ENCODE peak calls at places on chromosomes 1 and 21, in ten cellular contexts. G is heart right ventricle, X is kidney, Z is PC-9, I is uterus, T is tibial nerve, U is lower lobe of right lung, W is ovary, L is transverse colon, E is endodermal cell. K is an unnamed sample. For H3K4me1, the result is how much of the 10 kb centered on the place peaks cover.

GRCh38 chr1:88801575-88802208 is 89.7 kb downstream of the GTF2B start:
- DNase-seq in G (no peak), X (no peak), Z (no peak), I (no peak), T (no peak), U (no peak), W (no peak), L (no peak), E (no peak), K (no peak)

GRCh38 chr1:228089520-228090380 is 7.2 kb downstream of the ARF1 start:
- DNase-seq in G (no peak), X (peak), Z (no peak), I (peak), T (no peak), U (no peak), W (peak), L (peak), E (peak), K (no peak)

GRCh38 chr1:40640314-40641076 is 25.0 kb downstream of the RIMS3 start:
- DNase-seq in G (no peak), X (no peak), Z (no peak), I (no peak), T (no peak), U (no peak), W (no peak), L (no peak), E (no peak), K (no peak)

GRCh38 chr1:214439352-214440119 is 111.9 kb downstream of the PTPN14 start:
- DNase-seq in G (no peak), X (no peak), Z (peak), I (peak), T (no peak), U (no peak), W (no peak), L (peak), E (peak), K (no peak)

GRCh38 chr1:204509186-204509635 is 7.0 kb upstream of the MDM4 start:
- DNase-seq in G (no peak), X (no peak), Z (no peak), I (no peak), T (no peak), U (no peak), W (no peak), L (no peak), E (no peak), K (no peak)

GRCh38 chr1:169018751-169019150 is 87.7 kb upstream of the ATP1B1 start:
- DNase-seq in G (no peak), X (no peak), Z (no peak), I (no peak), T (no peak), U (no peak), W (no peak), L (peak), E (no peak), K (peak)

GRCh38 chr1:169120066-169120465 is 13.6 kb downstream of the ATP1B1 start:
- DNase-seq in G (no peak), X (no peak), Z (no peak), I (no peak), T (no peak), U (no peak), W (no peak), L (no peak), E (no peak), K (no peak)

GRCh38 chr1:24898152-24898908 is 31.7 kb downstream of the RUNX3 start:
- DNase-seq in G (peak), X (peak), Z (no peak), I (no peak), T (no peak), U (peak), W (peak), L (peak), E (peak), K (peak)

GRCh38 chr1:230120949-230121381 is 53.9 kb downstream of the GALNT2 start:
- DNase-seq in G (no peak), X (no peak), Z (no peak), I (no peak), T (no peak), U (no peak), W (no peak), L (peak), E (peak), K (peak)

GRCh38 chr1:156155760-156156495 is 2.5 kb downstream of the SEMA4A start:
- DNase-seq in G (no peak), X (no peak), Z (no peak), I (no peak), T (no peak), U (no peak), W (no peak), L (no peak), E (no peak), K (no peak)

GRCh38 chr1:28087614-28088167 is 719 bp downstream of the EYA3 start:
- DNase-seq in G (no peak), X (no peak), Z (no peak), I (no peak), T (no peak), U (no peak), W (no peak), L (no peak), E (peak), K (no peak)

GRCh38 chr1:105427543-105427942 is 1628.9 kb upstream of the PRMT6 start:
- DNase-seq in G (no peak), X (no peak), Z (peak), I (no peak), T (no peak), U (no peak), W (no peak), L (no peak), E (no peak), K (no peak)

GRCh38 chr1:3645247-3645646 is 4.7 kb downstream of the WRAP73 start:
- DNase-seq in G (no peak), X (peak), Z (no peak), I (no peak), T (no peak), U (no peak), W (no peak), L (no peak), E (no peak), K (no peak)

GRCh38 chr1:226820935-226821718 is 49.3 kb upstream of the PSEN2 start:
- DNase-seq in G (peak), X (peak), Z (peak), I (peak), T (peak), U (peak), W (peak), L (peak), E (no peak), K (peak)

GRCh38 chr1:159828916-159829634 is 2.4 kb downstream of the SLAMF8 start:
- DNase-seq in G (peak), X (peak), Z (no peak), I (no peak), T (peak), U (peak), W (no peak), L (peak), E (peak), K (no peak)

GRCh38 chr1:94873520-94874351 is 53.2 kb downstream of the CNN3 start:
- DNase-seq in G (peak), X (no peak), Z (no peak), I (no peak), T (no peak), U (no peak), W (no peak), L (no peak), E (no peak), K (no peak)

GRCh38 chr1:11719313-11720032 is 16.5 kb upstream of the AGTRAP start:
- DNase-seq in G (peak), X (peak), Z (no peak), I (peak), T (peak), U (peak), W (peak), L (peak), E (peak), K (peak)

GRCh38 chr1:2588661-2589330 is 2.2 kb downstream of the PRXL2B start:
- DNase-seq in G (no peak), X (peak), Z (no peak), I (no peak), T (no peak), U (peak), W (peak), L (no peak), E (no peak), K (peak)

GRCh38 chr1:223201967-223202366 is 58.9 kb upstream of the TLR5 start:
- DNase-seq in G (no peak), X (peak), Z (no peak), I (no peak), T (no peak), U (no peak), W (no peak), L (no peak), E (no peak), K (no peak)

GRCh38 chr1:242189591-242189990 is 190.7 kb upstream of the MAP1LC3C start:
- DNase-seq in G (no peak), X (no peak), Z (no peak), I (no peak), T (no peak), U (no peak), W (no peak), L (no peak), E (peak), K (no peak)

GRCh38 chr1:58317086-58317485 is 229.4 kb downstream of the OMA1 start:
- DNase-seq in G (no peak), X (no peak), Z (no peak), I (no peak), T (no peak), U (no peak), W (no peak), L (no peak), E (no peak), K (no peak)

GRCh38 chr1:170530972-170531757 is 801 bp upstream of the GORAB start:
- DNase-seq in G (peak), X (peak), Z (no peak), I (peak), T (no peak), U (peak), W (peak), L (peak), E (no peak), K (peak)

GRCh38 chr21:38388219-38388618 is 110.1 kb downstream of the ERG start:
- DNase-seq in G (no peak), X (no peak), Z (no peak), I (no peak), T (no peak), U (no peak), W (no peak), L (no peak), E (no peak), K (no peak)

GRCh38 chr1:81549588-81550127 is 251.1 kb upstream of the ADGRL2 start:
- DNase-seq in G (no peak), X (no peak), Z (peak), I (no peak), T (no peak), U (no peak), W (no peak), L (no peak), E (no peak), K (no peak)

GRCh38 chr21:20311388-20311787 is 686.8 kb upstream of the NCAM2 start:
- DNase-seq in G (no peak), X (no peak), Z (no peak), I (no peak), T (no peak), U (no peak), W (no peak), L (no peak), E (no peak), K (no peak)

GRCh38 chr1:220227393-220227792 is 44.9 kb downstream of the RAB3GAP2 start:
- DNase-seq in G (no peak), X (no peak), Z (no peak), I (no peak), T (no peak), U (no peak), W (no peak), L (no peak), E (no peak), K (no peak)

DNA sequence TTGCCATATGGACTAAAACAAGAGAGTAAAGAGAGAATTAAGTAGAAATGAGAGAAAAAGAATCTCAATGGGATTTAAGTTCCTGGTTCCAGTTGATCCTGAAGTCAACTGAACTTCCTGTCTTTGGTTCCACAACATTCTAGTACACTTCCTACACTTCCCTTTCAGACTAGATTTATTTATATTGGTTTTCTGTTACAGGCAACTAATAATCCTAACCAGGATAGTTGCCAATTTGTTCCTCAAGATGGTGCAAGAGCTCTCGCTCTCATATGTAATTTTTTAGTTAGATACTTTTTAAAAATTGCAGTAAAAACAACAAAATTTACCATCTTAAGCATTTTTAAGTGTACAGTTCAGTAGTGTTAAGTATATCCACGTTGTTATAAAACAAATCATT is 28.8 kb upstream of the TRIM45 start:
- DNase-seq in G (no peak), X (no peak), Z (no peak), I (no peak), T (no peak), U (no peak), W (no peak), L (no peak), E (no peak), K (no peak)
- TF ChIP-seq CTCF in G (no peak), X (no peak), Z (no peak), I (no peak), T (no peak), U (no peak), W (no peak), L (no peak), E (peak), K (no peak)

GRCh38 chr1:232773752-232774151 is 31.5 kb upstream of the MAP10 start:
- DNase-seq in G (no peak), X (no peak), Z (no peak), I (no peak), T (no peak), U (no peak), W (no peak), L (no peak), E (no peak), K (no peak)

GRCh38 chr1:232766224-232766890 is 38.9 kb upstream of the MAP10 start:
- DNase-seq in G (no peak), X (peak), Z (no peak), I (peak), T (no peak), U (no peak), W (no peak), L (no peak), E (peak), K (no peak)

GRCh38 chr1:232766904-232767303 is 38.3 kb upstream of the MAP10 start:
- DNase-seq in G (no peak), X (no peak), Z (no peak), I (no peak), T (no peak), U (no peak), W (no peak), L (no peak), E (no peak), K (no peak)

GRCh38 chr1:232767381-232768074 is 37.7 kb upstream of the MAP10 start:
- DNase-seq in G (no peak), X (no peak), Z (peak), I (peak), T (no peak), U (peak), W (peak), L (peak), E (no peak), K (peak)

DNA sequence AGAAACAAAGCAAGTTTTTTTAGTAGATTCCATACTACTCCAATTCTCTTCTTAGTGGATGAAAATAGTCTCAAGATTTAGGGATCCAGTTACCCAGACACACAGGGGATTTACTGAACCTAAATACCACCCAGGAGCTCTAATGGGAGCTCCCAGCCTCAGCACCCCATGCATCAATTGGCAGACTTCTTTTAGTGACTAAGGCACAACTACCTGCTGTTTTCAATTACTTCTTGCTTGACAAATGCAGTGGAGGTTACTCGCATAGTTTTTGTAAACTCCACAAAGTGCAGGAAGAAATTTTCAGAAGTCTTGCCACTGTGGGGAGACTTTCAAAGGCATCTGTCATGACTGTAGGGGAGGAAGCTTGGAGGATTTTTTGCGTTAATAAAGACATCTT is 35.5 kb upstream of the MAP10 start:
- DNase-seq in G (no peak), X (no peak), Z (no peak), I (no peak), T (no peak), U (no peak), W (no peak), L (no peak), E (no peak), K (no peak)
- H3K4me3 ChIP-seq in G (no peak), X (no peak), Z (no peak), I (no peak), T (no peak), U (no peak), W (no peak), L (no peak), E (no peak), K (no peak)

GRCh38 chr1:8426996-8427395 is 109.1 kb downstream of the SLC45A1 start:
- DNase-seq in G (no peak), X (no peak), Z (no peak), I (no peak), T (no peak), U (no peak), W (no peak), L (no peak), E (no peak), K (no peak)

GRCh38 chr1:8427493-8427892 is 109.6 kb downstream of the SLC45A1 start:
- DNase-seq in G (no peak), X (no peak), Z (no peak), I (no peak), T (no peak), U (no peak), W (no peak), L (no peak), E (no peak), K (no peak)

GRCh38 chr1:8429549-8430105 is 111.7 kb downstream of the SLC45A1 start:
- DNase-seq in G (no peak), X (no peak), Z (no peak), I (no peak), T (no peak), U (no peak), W (no peak), L (no peak), E (no peak), K (no peak)

GRCh38 chr1:8428441-8428840 is 110.5 kb downstream of the SLC45A1 start:
- DNase-seq in G (no peak), X (no peak), Z (no peak), I (no peak), T (no peak), U (no peak), W (no peak), L (no peak), E (no peak), K (no peak)

DNA sequence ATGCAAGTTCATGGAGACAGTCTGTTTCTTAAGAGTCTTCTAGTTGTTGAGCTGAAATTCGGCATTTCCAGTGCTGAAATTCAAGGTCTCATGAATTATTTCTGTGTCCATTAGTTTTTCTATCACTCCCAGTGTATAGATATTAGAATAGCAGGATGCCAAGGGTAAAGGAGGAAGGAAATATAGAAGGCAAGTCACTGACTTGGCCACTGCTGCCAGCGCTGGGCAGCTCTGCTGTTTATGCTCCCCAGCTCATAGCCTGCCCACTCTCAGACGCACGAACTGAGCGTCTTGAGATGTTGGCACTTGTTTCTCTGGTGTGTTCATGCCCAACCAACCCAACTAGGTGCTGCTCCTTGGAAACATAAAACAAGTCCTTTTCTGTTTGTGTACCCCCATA is 110.1 kb downstream of the SLC45A1 start:
- DNase-seq in G (no peak), X (no peak), Z (no peak), I (no peak), T (no peak), U (no peak), W (no peak), L (no peak), E (no peak), K (no peak)
- H3K4me1 ChIP-seq in G (under half), X (under half), Z (under half), I (under half), T (under half), U (under half), W (under half), L (under half), E (under half), K (under half)

GRCh38 chr1:212718499-212718898 is 18.9 kb upstream of the BATF3 start:
- DNase-seq in G (no peak), X (no peak), Z (no peak), I (no peak), T (no peak), U (no peak), W (no peak), L (no peak), E (no peak), K (no peak)
- TF ChIP-seq CTCF in G (peak), X (peak), Z (no peak), I (no peak), T (no peak), U (no peak), W (no peak), L (no peak), E (peak), K (no peak)

K was measured in mucosa of descending colon.